ENCODE peak calls at places on chromosomes 1 and 21, in nine cellular contexts. One of them, this sample, is unnamed. For H3K36me3, the result is how much of the 10 kb centered on the place peaks cover.

GRCh38 chr1:211965108-211965805 is 70.1 kb downstream of the INTS7 start:
- DNase-seq in OCI-LY7: no peak
- DNase-seq in mammary epithelial cell: no peak
- DNase-seq in WERI-Rb-1: no peak
- DNase-seq in suprapubic skin: no peak
- DNase-seq in tibial artery: no peak
- DNase-seq in upper lobe of right lung: no peak
- DNase-seq in cardiac muscle cell: no peak
- DNase-seq in heart left ventricle: no peak
- DNase-seq in this sample: no peak

GRCh38 chr21:33976082-33976979 is 60.7 kb upstream of the ATP5PO start:
- DNase-seq in tibial artery: no peak
- DNase-seq in mammary epithelial cell: peak
- DNase-seq in upper lobe of right lung: no peak
- DNase-seq in cardiac muscle cell: peak
- DNase-seq in suprapubic skin: no peak
- DNase-seq in WERI-Rb-1: peak
- DNase-seq in OCI-LY7: peak
- DNase-seq in heart left ventricle: no peak
- DNase-seq in this sample: peak

GRCh38 chr1:167056529-167057296 is 33.5 kb downstream of the GPA33 start:
- DNase-seq in upper lobe of right lung: no peak
- DNase-seq in heart left ventricle: no peak
- DNase-seq in cardiac muscle cell: no peak
- DNase-seq in OCI-LY7: no peak
- DNase-seq in suprapubic skin: no peak
- DNase-seq in tibial artery: no peak
- DNase-seq in WERI-Rb-1: no peak
- DNase-seq in mammary epithelial cell: no peak
- DNase-seq in this sample: no peak

GRCh38 chr1:1283821-1284220 is 3.6 kb downstream of the SCNN1D start:
- DNase-seq in cardiac muscle cell: no peak
- DNase-seq in heart left ventricle: peak
- DNase-seq in OCI-LY7: peak
- DNase-seq in mammary epithelial cell: no peak
- DNase-seq in WERI-Rb-1: peak
- DNase-seq in upper lobe of right lung: no peak
- DNase-seq in tibial artery: no peak
- DNase-seq in suprapubic skin: no peak
- DNase-seq in this sample: no peak

GRCh38 chr1:154221815-154222081 is 993 bp downstream of the UBAP2L start:
- DNase-seq in OCI-LY7: peak
- DNase-seq in heart left ventricle: no peak
- DNase-seq in WERI-Rb-1: no peak
- DNase-seq in cardiac muscle cell: peak
- DNase-seq in mammary epithelial cell: peak
- DNase-seq in tibial artery: no peak
- DNase-seq in suprapubic skin: no peak
- DNase-seq in upper lobe of right lung: no peak
- DNase-seq in this sample: no peak

GRCh38 chr1:85577421-85578320 is 2.9 kb upstream of the CCN1 start:
- DNase-seq in heart left ventricle: peak
- DNase-seq in mammary epithelial cell: peak
- DNase-seq in OCI-LY7: no peak
- DNase-seq in WERI-Rb-1: no peak
- DNase-seq in cardiac muscle cell: peak
- DNase-seq in upper lobe of right lung: no peak
- DNase-seq in tibial artery: peak
- DNase-seq in suprapubic skin: no peak
- DNase-seq in this sample: no peak

GRCh38 chr1:223622132-223622842 is 43.2 kb downstream of the CAPN8 start:
- DNase-seq in tibial artery: no peak
- DNase-seq in cardiac muscle cell: no peak
- DNase-seq in heart left ventricle: no peak
- DNase-seq in upper lobe of right lung: no peak
- DNase-seq in WERI-Rb-1: no peak
- DNase-seq in OCI-LY7: no peak
- DNase-seq in mammary epithelial cell: no peak
- DNase-seq in suprapubic skin: no peak
- DNase-seq in this sample: no peak

GRCh38 chr21:30710499-30710898 is 8.1 kb downstream of the KRTAP21-3 start:
- DNase-seq in suprapubic skin: no peak
- DNase-seq in mammary epithelial cell: peak
- DNase-seq in heart left ventricle: no peak
- DNase-seq in cardiac muscle cell: no peak
- DNase-seq in tibial artery: no peak
- DNase-seq in WERI-Rb-1: no peak
- DNase-seq in upper lobe of right lung: no peak
- DNase-seq in OCI-LY7: no peak
- DNase-seq in this sample: peak

GRCh38 chr1:116426401-116426800 is 53.4 kb downstream of the ATP1A1 start:
- DNase-seq in heart left ventricle: no peak
- DNase-seq in cardiac muscle cell: no peak
- DNase-seq in OCI-LY7: no peak
- DNase-seq in suprapubic skin: no peak
- DNase-seq in WERI-Rb-1: no peak
- DNase-seq in upper lobe of right lung: no peak
- DNase-seq in tibial artery: no peak
- DNase-seq in mammary epithelial cell: no peak
- DNase-seq in this sample: no peak

GRCh38 chr1:248696261-248696660 is 6.3 kb downstream of the OR14I1 start:
- DNase-seq in suprapubic skin: no peak
- DNase-seq in cardiac muscle cell: no peak
- DNase-seq in tibial artery: no peak
- DNase-seq in heart left ventricle: no peak
- DNase-seq in upper lobe of right lung: no peak
- DNase-seq in WERI-Rb-1: peak
- DNase-seq in mammary epithelial cell: no peak
- DNase-seq in OCI-LY7: peak
- DNase-seq in this sample: no peak

DNA sequence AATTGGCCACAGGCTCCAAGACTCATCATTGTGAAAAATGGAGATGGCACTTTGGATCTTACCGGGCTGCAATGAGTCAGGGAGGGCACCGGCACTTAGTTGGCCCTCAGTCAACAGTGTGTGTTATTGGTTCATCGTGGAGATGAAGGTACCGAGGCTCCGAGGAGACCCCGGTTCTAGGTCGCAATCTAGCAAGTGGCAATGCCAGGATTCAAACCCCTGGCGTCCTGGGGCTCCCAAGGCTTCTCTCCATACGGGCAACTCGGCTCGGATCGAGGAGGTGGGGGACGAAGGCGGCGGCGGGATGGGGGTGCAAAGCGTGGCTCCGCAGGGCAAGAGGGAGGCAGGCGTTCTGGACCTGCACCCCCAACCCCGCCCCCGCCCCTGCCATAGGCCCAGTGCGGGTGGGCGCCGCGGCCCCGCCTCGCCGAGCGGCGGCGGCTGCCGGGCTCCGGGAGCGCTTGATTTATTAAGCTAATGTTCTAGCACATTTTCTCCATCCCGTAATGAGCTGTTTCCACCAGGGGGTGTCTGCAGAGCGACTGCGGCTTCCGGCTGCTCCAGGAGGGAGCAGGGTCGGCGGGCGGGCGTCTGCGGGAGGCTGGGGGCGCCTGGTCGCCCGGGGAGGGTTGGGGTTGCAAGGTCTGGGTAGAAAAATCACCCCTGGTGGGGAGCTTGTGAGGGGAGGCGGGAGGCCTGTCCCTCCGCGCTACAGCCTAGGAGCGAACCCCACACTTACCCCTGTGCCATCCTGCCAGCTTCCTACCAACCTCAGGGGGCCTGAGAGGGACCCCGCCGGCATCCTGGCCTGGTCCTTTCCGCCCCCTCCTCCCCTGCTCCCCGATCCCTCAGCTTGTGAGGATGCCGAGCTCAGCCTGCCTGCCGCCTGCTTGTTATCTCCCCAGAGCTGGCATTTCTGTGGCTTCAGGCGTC is 48.7 kb upstream of the ACOT11 start:
- DNase-seq in suprapubic skin: no peak
- DNase-seq in tibial artery: no peak
- DNase-seq in OCI-LY7: peak
- DNase-seq in heart left ventricle: peak
- DNase-seq in cardiac muscle cell: peak
- DNase-seq in WERI-Rb-1: peak
- DNase-seq in upper lobe of right lung: no peak
- DNase-seq in mammary epithelial cell: peak
- DNase-seq in this sample: peak
- TF ChIP-seq CTCF in suprapubic skin: peak
- TF ChIP-seq CTCF in tibial artery: peak
- TF ChIP-seq CTCF in OCI-LY7: peak
- TF ChIP-seq CTCF in heart left ventricle: peak
- TF ChIP-seq CTCF in cardiac muscle cell: peak
- TF ChIP-seq CTCF in WERI-Rb-1: peak
- TF ChIP-seq CTCF in upper lobe of right lung: peak
- TF ChIP-seq CTCF in mammary epithelial cell: peak
- TF ChIP-seq CTCF in this sample: peak

GRCh38 chr1:169113613-169114119 is 7.2 kb downstream of the ATP1B1 start:
- DNase-seq in upper lobe of right lung: no peak
- DNase-seq in cardiac muscle cell: no peak
- DNase-seq in tibial artery: no peak
- DNase-seq in WERI-Rb-1: no peak
- DNase-seq in suprapubic skin: no peak
- DNase-seq in heart left ventricle: no peak
- DNase-seq in OCI-LY7: peak
- DNase-seq in mammary epithelial cell: peak
- DNase-seq in this sample: peak
- H3K4me3 ChIP-seq in upper lobe of right lung: no peak
- H3K4me3 ChIP-seq in cardiac muscle cell: peak
- H3K4me3 ChIP-seq in tibial artery: no peak
- H3K4me3 ChIP-seq in WERI-Rb-1: no peak
- H3K4me3 ChIP-seq in suprapubic skin: no peak
- H3K4me3 ChIP-seq in heart left ventricle: no peak
- H3K4me3 ChIP-seq in OCI-LY7: peak
- H3K4me3 ChIP-seq in mammary epithelial cell: no peak
- H3K4me3 ChIP-seq in this sample: no peak

GRCh38 chr1:37480581-37481288 is 6.4 kb downstream of the ZC3H12A start:
- DNase-seq in OCI-LY7: no peak
- DNase-seq in upper lobe of right lung: no peak
- DNase-seq in WERI-Rb-1: no peak
- DNase-seq in heart left ventricle: no peak
- DNase-seq in mammary epithelial cell: no peak
- DNase-seq in tibial artery: no peak
- DNase-seq in cardiac muscle cell: no peak
- DNase-seq in suprapubic skin: peak
- DNase-seq in this sample: no peak
- H3K36me3 ChIP-seq in OCI-LY7: half or more
- H3K36me3 ChIP-seq in upper lobe of right lung: half or more
- H3K36me3 ChIP-seq in WERI-Rb-1: half or more
- H3K36me3 ChIP-seq in heart left ventricle: half or more
- H3K36me3 ChIP-seq in mammary epithelial cell: under half
- H3K36me3 ChIP-seq in tibial artery: half or more
- H3K36me3 ChIP-seq in cardiac muscle cell: under half
- H3K36me3 ChIP-seq in suprapubic skin: half or more
- H3K36me3 ChIP-seq in this sample: half or more

DNA sequence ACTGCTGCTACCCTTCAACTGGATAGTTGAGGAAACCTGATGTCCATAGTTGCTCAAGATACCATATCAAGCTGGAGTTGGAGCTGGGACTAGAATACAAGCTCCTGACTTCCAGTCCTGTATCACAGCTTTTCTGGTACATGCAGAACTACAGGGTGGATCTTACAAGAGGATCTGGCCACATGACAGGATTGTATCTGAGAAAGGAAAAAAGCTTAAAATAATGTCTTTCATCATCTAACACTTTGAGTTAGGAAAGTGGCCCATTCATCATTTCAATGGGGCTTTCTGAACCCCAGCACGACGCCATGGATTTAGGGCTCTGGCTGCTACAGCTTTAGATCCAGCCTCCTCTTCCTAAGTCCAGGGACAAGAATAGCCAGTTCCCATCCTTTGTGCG is 46.9 kb downstream of the RASSF5 start:
- DNase-seq in WERI-Rb-1: no peak
- DNase-seq in tibial artery: no peak
- DNase-seq in mammary epithelial cell: no peak
- DNase-seq in suprapubic skin: no peak
- DNase-seq in cardiac muscle cell: peak
- DNase-seq in OCI-LY7: no peak
- DNase-seq in heart left ventricle: no peak
- DNase-seq in upper lobe of right lung: no peak
- DNase-seq in this sample: no peak
- TF ChIP-seq CTCF in WERI-Rb-1: no peak
- TF ChIP-seq CTCF in tibial artery: no peak
- TF ChIP-seq CTCF in mammary epithelial cell: no peak
- TF ChIP-seq CTCF in suprapubic skin: no peak
- TF ChIP-seq CTCF in cardiac muscle cell: no peak
- TF ChIP-seq CTCF in OCI-LY7: no peak
- TF ChIP-seq CTCF in heart left ventricle: no peak
- TF ChIP-seq CTCF in upper lobe of right lung: no peak
- TF ChIP-seq CTCF in this sample: no peak

GRCh38 chr1:147246910-147247655 is 4.6 kb downstream of the CHD1L start:
- DNase-seq in suprapubic skin: no peak
- DNase-seq in cardiac muscle cell: no peak
- DNase-seq in mammary epithelial cell: no peak
- DNase-seq in heart left ventricle: no peak
- DNase-seq in upper lobe of right lung: no peak
- DNase-seq in tibial artery: no peak
- DNase-seq in WERI-Rb-1: no peak
- DNase-seq in OCI-LY7: peak
- DNase-seq in this sample: no peak

GRCh38 chr1:147243228-147243685 is 773 bp downstream of the CHD1L start:
- DNase-seq in heart left ventricle: peak
- DNase-seq in cardiac muscle cell: peak
- DNase-seq in tibial artery: peak
- DNase-seq in upper lobe of right lung: peak
- DNase-seq in mammary epithelial cell: no peak
- DNase-seq in suprapubic skin: no peak
- DNase-seq in WERI-Rb-1: peak
- DNase-seq in OCI-LY7: peak
- DNase-seq in this sample: no peak

GRCh38 chr1:147245586-147246021 is 3.1 kb downstream of the CHD1L start:
- DNase-seq in mammary epithelial cell: no peak
- DNase-seq in upper lobe of right lung: no peak
- DNase-seq in cardiac muscle cell: no peak
- DNase-seq in suprapubic skin: no peak
- DNase-seq in heart left ventricle: no peak
- DNase-seq in WERI-Rb-1: no peak
- DNase-seq in OCI-LY7: no peak
- DNase-seq in tibial artery: no peak
- DNase-seq in this sample: no peak

GRCh38 chr1:147246044-147246690 is 3.7 kb downstream of the CHD1L start:
- DNase-seq in cardiac muscle cell: no peak
- DNase-seq in upper lobe of right lung: no peak
- DNase-seq in OCI-LY7: no peak
- DNase-seq in WERI-Rb-1: no peak
- DNase-seq in mammary epithelial cell: no peak
- DNase-seq in heart left ventricle: no peak
- DNase-seq in suprapubic skin: no peak
- DNase-seq in tibial artery: no peak
- DNase-seq in this sample: no peak

GRCh38 chr1:147245129-147245528 is 2.6 kb downstream of the CHD1L start:
- DNase-seq in upper lobe of right lung: no peak
- DNase-seq in mammary epithelial cell: no peak
- DNase-seq in cardiac muscle cell: no peak
- DNase-seq in WERI-Rb-1: no peak
- DNase-seq in heart left ventricle: no peak
- DNase-seq in OCI-LY7: no peak
- DNase-seq in tibial artery: no peak
- DNase-seq in suprapubic skin: no peak
- DNase-seq in this sample: no peak
- H3K4me3 ChIP-seq in upper lobe of right lung: no peak
- H3K4me3 ChIP-seq in mammary epithelial cell: no peak
- H3K4me3 ChIP-seq in cardiac muscle cell: no peak
- H3K4me3 ChIP-seq in WERI-Rb-1: no peak
- H3K4me3 ChIP-seq in heart left ventricle: no peak
- H3K4me3 ChIP-seq in OCI-LY7: no peak
- H3K4me3 ChIP-seq in tibial artery: no peak
- H3K4me3 ChIP-seq in suprapubic skin: no peak
- H3K4me3 ChIP-seq in this sample: no peak

This sample was measured in bronchial epithelial cell.